ENCODE peak calls at places on chromosome 12, in four cellular contexts. T is AG04449, E is breast epithelium, D is fibroblast of mammary gland. S is an unnamed sample.

GRCh38 chr12:90575995-90576394 is 379.0 kb downstream of the CCER1 start:
- DNase-seq in T (no peak), E (no peak), D (no peak), S (no peak)

GRCh38 chr12:102478416-102479098 is 1.8 kb downstream of the IGF1 start:
- DNase-seq in T (no peak), E (no peak), D (no peak), S (peak; percentile 48)

GRCh38 chr12:47846294-47846996 is 26.7 kb upstream of the HDAC7 start:
- DNase-seq in T (no peak), E (no peak), D (no peak), S (no peak)

GRCh38 chr12:68180792-68181744 is 21.5 kb upstream of the IFNG start:
- DNase-seq in T (no peak), E (no peak), D (peak; percentile 46), S (no peak)

GRCh38 chr12:55927588-55928502 is at the start of gene PYM1:
- DNase-seq in T (no peak), E (peak; percentile 78), D (peak; percentile 82), S (peak; percentile 85)

GRCh38 chr12:1811281-1811947 is 9.0 kb upstream of the LRTM2 start:
- DNase-seq in T (no peak), E (no peak), D (no peak), S (no peak)

GRCh38 chr12:93419388-93420034 is 22.2 kb downstream of the UBE2N start:
- DNase-seq in T (no peak), E (no peak), D (peak; percentile 76), S (peak; percentile 33)

GRCh38 chr12:57133916-57134315 is 5.6 kb downstream of the LRP1 start:
- DNase-seq in T (no peak), E (no peak), D (no peak), S (no peak)

GRCh38 chr12:19150273-19150895 is 20.9 kb downstream of the PLEKHA5 start:
- DNase-seq in T (no peak), E (no peak), D (no peak), S (no peak)

GRCh38 chr12:110109037-110109836 is 14.9 kb upstream of the IFT81 start:
- DNase-seq in T (peak; percentile 100), E (peak; percentile 66), D (peak; percentile 100), S (no peak)
- TF ChIP-seq CTCF in T (no peak), E (peak; percentile 69), D (no peak), S (no peak)

GRCh38 chr12:6635375-6635855 is 344 bp downstream of the LPAR5 start:
- DNase-seq in T (no peak), E (no peak), D (no peak), S (peak; percentile 64)
- H3K4me3 ChIP-seq in T (no peak overlapping the region), E (peak overlapping the region; percentile 12), D (no peak overlapping the region), S (peak overlapping the region; percentile 55)

DNA sequence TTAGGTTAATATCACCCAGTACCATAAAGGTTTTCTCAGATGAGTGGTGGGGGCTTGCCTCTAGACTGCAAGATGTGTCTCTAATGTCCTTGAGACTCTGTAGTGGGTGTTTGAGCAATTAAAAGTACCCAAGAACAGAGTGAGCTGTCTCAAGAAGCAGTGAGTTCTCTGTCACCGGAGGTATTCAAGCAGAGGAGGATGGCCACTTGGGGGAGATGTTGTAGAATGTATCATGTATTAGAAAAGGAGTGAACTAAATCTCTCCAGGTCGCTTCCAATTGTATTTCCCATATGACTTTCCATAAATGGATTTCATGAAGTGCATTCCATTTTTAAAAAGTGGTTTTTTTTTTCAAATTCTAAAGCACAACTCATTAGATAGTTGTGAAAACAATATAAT is 35.0 kb downstream of the SLC17A8 start:
- DNase-seq in T (no peak), E (no peak), D (peak; percentile 25), S (no peak)
- TF ChIP-seq CTCF in T (no peak), E (no peak), D (peak; percentile 29), S (no peak)

GRCh38 chr12:130712346-130713065 is 3.6 kb downstream of the RIMBP2 start:
- DNase-seq in T (no peak), E (no peak), D (no peak), S (no peak)

GRCh38 chr12:130714591-130715149 is 1.4 kb downstream of the RIMBP2 start:
- DNase-seq in T (no peak), E (no peak), D (no peak), S (no peak)

GRCh38 chr12:130714091-130714590 is 2.0 kb downstream of the RIMBP2 start:
- DNase-seq in T (no peak), E (no peak), D (no peak), S (no peak)

GRCh38 chr12:130715150-130715995 is 726 bp downstream of the RIMBP2 start:
- DNase-seq in T (no peak), E (no peak), D (no peak), S (peak; percentile 25)

GRCh38 chr12:130713581-130713991 is 2.5 kb downstream of the RIMBP2 start:
- DNase-seq in T (no peak), E (no peak), D (no peak), S (no peak)
- H3K4me3 ChIP-seq in T (no peak overlapping the region), E (peak overlapping the region; percentile 45), D (no peak overlapping the region), S (no peak overlapping the region)

GRCh38 chr12:127445583-127445982 is 821.4 kb upstream of the TMEM132C start:
- DNase-seq in T (no peak), E (no peak), D (no peak), S (no peak)

GRCh38 chr12:127455347-127456265 is 811.4 kb upstream of the TMEM132C start:
- DNase-seq in T (no peak), E (no peak), D (no peak), S (no peak)

DNA sequence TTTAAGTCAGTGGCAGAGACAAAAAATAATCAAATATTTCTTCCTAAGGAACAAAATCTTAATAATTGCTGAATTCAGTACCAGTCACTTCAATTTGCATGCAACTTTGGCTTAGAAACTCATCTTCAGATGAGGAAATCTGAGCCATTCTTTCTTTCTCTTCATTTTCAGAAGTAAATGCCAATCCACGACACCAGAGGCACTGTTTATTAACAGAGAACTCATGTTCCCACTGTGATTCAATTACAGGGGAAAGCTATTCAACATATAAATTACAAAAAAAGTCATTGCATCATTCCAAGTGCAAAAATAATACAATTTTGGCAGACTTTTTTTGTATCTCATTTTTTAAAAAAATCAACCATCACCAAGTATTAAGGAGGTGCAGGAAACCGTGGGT is 816.1 kb upstream of the TMEM132C start:
- DNase-seq in T (no peak), E (no peak), D (no peak), S (no peak)
- TF ChIP-seq CTCF in T (no peak), E (no peak), D (no peak), S (no peak)

DNA sequence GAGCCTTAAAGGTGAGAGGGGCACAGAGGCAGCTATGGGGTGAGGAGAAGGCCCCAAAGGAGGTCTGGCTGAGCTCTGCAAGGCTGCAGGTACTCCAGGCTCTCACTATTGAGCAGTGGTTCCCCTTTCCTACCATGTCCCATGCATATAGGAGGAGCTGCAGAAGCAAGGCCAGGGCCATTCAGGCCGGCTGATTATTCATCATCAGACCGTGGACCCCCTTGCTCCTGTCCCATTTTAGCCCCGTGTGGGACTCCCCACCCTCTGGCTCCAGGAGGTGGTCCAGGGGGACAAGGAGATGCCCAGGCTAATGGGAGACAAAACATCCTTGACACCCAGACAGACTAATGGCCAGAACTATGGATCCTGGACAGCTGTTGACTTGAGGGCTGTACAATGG is 3.1 kb downstream of the GPD1 start:
- DNase-seq in T (no peak), E (no peak), D (no peak), S (no peak)
- H3K4me3 ChIP-seq in T (no peak overlapping the region), E (no peak overlapping the region), D (no peak overlapping the region), S (no peak overlapping the region)

GRCh38 chr12:49707812-49708147 is 575 bp upstream of the FMNL3 start:
- DNase-seq in T (no peak), E (no peak), D (no peak), S (no peak)
- TF ChIP-seq CTCF in T (no peak), E (no peak), D (no peak), S (no peak)